ENCODE peak calls at places on chromosomes 11 and 22, in five cellular contexts. G, I, J, N and S are unnamed samples.

GRCh38 chr11:62552931-62553838 is 6.6 kb upstream of the AHNAK start:
- DNase-seq in G (peak; percentile 95), I (peak; percentile 47), J (peak; percentile 84), N (peak; percentile 84), S (peak; percentile 97)

GRCh38 chr11:75323609-75324008 is 27.9 kb downstream of the ARRB1 start:
- DNase-seq in G (no peak), I (no peak), J (no peak), N (no peak), S (no peak)

GRCh38 chr11:113410414-113411135 is 23.0 kb downstream of the ANKK1 start:
- DNase-seq in G (no peak), I (no peak), J (no peak), N (no peak), S (no peak)

GRCh38 chr11:108436594-108436993 is 30.7 kb downstream of the C11orf65 start:
- DNase-seq in G (no peak), I (no peak), J (no peak), N (no peak), S (no peak)

GRCh38 chr22:44698531-44699421 is 3.2 kb upstream of the PRR5 start:
- DNase-seq in G (no peak), I (peak; percentile 46), J (no peak), N (peak; percentile 87), S (peak; percentile 89)

GRCh38 chr11:70367071-70367470 is 31.3 kb upstream of the CTTN start:
- DNase-seq in G (no peak), I (no peak), J (no peak), N (peak; percentile 49), S (no peak)

GRCh38 chr22:37806409-37807338 is 1.1 kb upstream of the GCAT start:
- DNase-seq in G (no peak), I (peak; percentile 39), J (no peak), N (no peak), S (peak; percentile 25)

GRCh38 chr22:43957871-43958270 is 2.6 kb downstream of the SAMM50 start:
- DNase-seq in G (no peak), I (no peak), J (no peak), N (no peak), S (no peak)

GRCh38 chr22:38317237-38317994 is at the start of gene CSNK1E:
- DNase-seq in G (no peak), I (peak; percentile 83), J (peak; percentile 81), N (no peak), S (no peak)

GRCh38 chr11:122720482-122720881 is 65.0 kb downstream of the UBASH3B start:
- DNase-seq in G (no peak), I (no peak), J (no peak), N (no peak), S (no peak)

GRCh38 chr22:46652930-46653331 is 32.7 kb downstream of the GRAMD4 start:
- DNase-seq in G (no peak), I (no peak), J (no peak), N (no peak), S (no peak)

GRCh38 chr11:8839957-8840945 is 70.7 kb upstream of the AKIP1 start:
- DNase-seq in G (no peak), I (peak; percentile 23), J (no peak), N (no peak), S (peak; percentile 42)

GRCh38 chr11:116776522-116776984 is 3.8 kb upstream of the BUD13 start:
- DNase-seq in G (no peak), I (no peak), J (no peak), N (no peak), S (no peak)

GRCh38 chr22:43275545-43275981 is 67.6 kb downstream of the SCUBE1 start:
- DNase-seq in G (no peak), I (no peak), J (no peak), N (no peak), S (peak; percentile 1)

GRCh38 chr11:34633640-34633989 is 12.7 kb downstream of the EHF start:
- DNase-seq in G (no peak), I (no peak), J (no peak), N (no peak), S (no peak)

GRCh38 chr11:134333312-134333711 is 1.5 kb downstream of the GLB1L2 start:
- DNase-seq in G (no peak), I (no peak), J (no peak), N (no peak), S (no peak)

GRCh38 chr22:45602824-45603301 is 68.8 kb upstream of the ATXN10 start:
- DNase-seq in G (no peak), I (no peak), J (no peak), N (no peak), S (no peak)

GRCh38 chr11:21975242-21975641 is 217.6 kb upstream of the ANO5 start:
- DNase-seq in G (no peak), I (no peak), J (no peak), N (no peak), S (no peak)

GRCh38 chr11:120339394-120339890 is 3.2 kb downstream of the ARHGEF12 start:
- DNase-seq in G (no peak), I (no peak), J (no peak), N (no peak), S (peak; percentile 69)

GRCh38 chr22:25405854-25406509 is 158.5 kb upstream of the GRK3 start:
- DNase-seq in G (no peak), I (no peak), J (no peak), N (no peak), S (no peak)

GRCh38 chr11:36451045-36451444 is 59.0 kb downstream of the TRAF6 start:
- DNase-seq in G (no peak), I (no peak), J (no peak), N (no peak), S (no peak)

GRCh38 chr11:31947051-31947450 is 135.9 kb upstream of the PAX6 start:
- DNase-seq in G (no peak), I (no peak), J (no peak), N (no peak), S (no peak)

GRCh38 chr11:110453684-110454354 is 24.1 kb downstream of the FDX1 start:
- DNase-seq in G (no peak), I (no peak), J (no peak), N (no peak), S (no peak)

GRCh38 chr11:71286701-71287643 is 34.6 kb upstream of the SHANK2 start:
- DNase-seq in G (peak; percentile 84), I (no peak), J (no peak), N (peak; percentile 76), S (peak; percentile 99)

GRCh38 chr11:128825050-128825806 is 41.9 kb downstream of the KCNJ1 start:
- DNase-seq in G (no peak), I (no peak), J (no peak), N (no peak), S (no peak)

GRCh38 chr11:3109434-3109833 is 52.2 kb upstream of the CARS1 start:
- DNase-seq in G (no peak), I (no peak), J (no peak), N (no peak), S (no peak)

GRCh38 chr11:75583710-75584658 is 21.9 kb downstream of the SERPINH1 start:
- DNase-seq in G (no peak), I (peak; percentile 56), J (no peak), N (no peak), S (peak; percentile 41)

GRCh38 chr11:70547821-70548670 is 149.7 kb downstream of the CTTN start:
- DNase-seq in G (no peak), I (no peak), J (peak; percentile 25), N (no peak), S (no peak)

GRCh38 chr11:97772696-97773095 is 1248.1 kb upstream of the CNTN5 start:
- DNase-seq in G (no peak), I (no peak), J (no peak), N (no peak), S (no peak)